ENCODE peak calls at places on chromosomes 5 and 9, in five cellular contexts. One of them, this sample, is unnamed.

GRCh38 chr5:150751096-150751891 is 7.5 kb downstream of the DCTN4 start:
- DNase-seq in GM03348: no peak
- DNase-seq in CD4-positive, CD25-positive, alpha-beta regulatory T cell: no peak
- DNase-seq in NCI-H510A treated with DMSO at 0.1 percent for 48 hours: no peak
- DNase-seq in NCI-H69: no peak
- DNase-seq in this sample: peak

GRCh38 chr5:148882332-148882731 is 55.9 kb downstream of the ADRB2 start:
- DNase-seq in NCI-H69: no peak
- DNase-seq in GM03348: no peak
- DNase-seq in CD4-positive, CD25-positive, alpha-beta regulatory T cell: no peak
- DNase-seq in NCI-H510A treated with DMSO at 0.1 percent for 48 hours: no peak
- DNase-seq in this sample: no peak

GRCh38 chr5:624118-624950 is 12.2 kb downstream of the CEP72 start:
- DNase-seq in CD4-positive, CD25-positive, alpha-beta regulatory T cell: no peak
- DNase-seq in NCI-H69: no peak
- DNase-seq in GM03348: no peak
- DNase-seq in NCI-H510A treated with DMSO at 0.1 percent for 48 hours: no peak
- DNase-seq in this sample: no peak

GRCh38 chr5:1437452-1437851 is 7.8 kb downstream of the SLC6A3 start:
- DNase-seq in NCI-H69: peak
- DNase-seq in GM03348: peak
- DNase-seq in CD4-positive, CD25-positive, alpha-beta regulatory T cell: no peak
- DNase-seq in NCI-H510A treated with DMSO at 0.1 percent for 48 hours: peak
- DNase-seq in this sample: no peak

GRCh38 chr5:174065528-174066189 is 20.2 kb downstream of the NSG2 start:
- DNase-seq in GM03348: no peak
- DNase-seq in NCI-H69: peak
- DNase-seq in CD4-positive, CD25-positive, alpha-beta regulatory T cell: no peak
- DNase-seq in NCI-H510A treated with DMSO at 0.1 percent for 48 hours: peak
- DNase-seq in this sample: no peak

GRCh38 chr5:176772271-176773210 is 37.8 kb upstream of the UNC5A start:
- DNase-seq in NCI-H510A treated with DMSO at 0.1 percent for 48 hours: no peak
- DNase-seq in NCI-H69: peak
- DNase-seq in CD4-positive, CD25-positive, alpha-beta regulatory T cell: no peak
- DNase-seq in GM03348: no peak
- DNase-seq in this sample: no peak

GRCh38 chr5:140145818-140146522 is 20.2 kb downstream of the IGIP start:
- DNase-seq in CD4-positive, CD25-positive, alpha-beta regulatory T cell: peak
- DNase-seq in NCI-H510A treated with DMSO at 0.1 percent for 48 hours: peak
- DNase-seq in GM03348: peak
- DNase-seq in NCI-H69: peak
- DNase-seq in this sample: peak

GRCh38 chr5:80399553-80400239 is 8.2 kb upstream of the ZFYVE16 start:
- DNase-seq in GM03348: peak
- DNase-seq in CD4-positive, CD25-positive, alpha-beta regulatory T cell: peak
- DNase-seq in NCI-H510A treated with DMSO at 0.1 percent for 48 hours: no peak
- DNase-seq in NCI-H69: no peak
- DNase-seq in this sample: peak

GRCh38 chr9:105887679-105888078 is 193.3 kb downstream of the TMEM38B start:
- DNase-seq in NCI-H69: peak
- DNase-seq in GM03348: no peak
- DNase-seq in NCI-H510A treated with DMSO at 0.1 percent for 48 hours: no peak
- DNase-seq in CD4-positive, CD25-positive, alpha-beta regulatory T cell: peak
- DNase-seq in this sample: no peak

GRCh38 chr5:170069512-170069911 is 36.2 kb upstream of the FOXI1 start:
- DNase-seq in CD4-positive, CD25-positive, alpha-beta regulatory T cell: no peak
- DNase-seq in NCI-H510A treated with DMSO at 0.1 percent for 48 hours: no peak
- DNase-seq in NCI-H69: no peak
- DNase-seq in GM03348: no peak
- DNase-seq in this sample: no peak

GRCh38 chr9:123338710-123339665 is 17.0 kb upstream of the CRB2 start:
- DNase-seq in GM03348: no peak
- DNase-seq in NCI-H510A treated with DMSO at 0.1 percent for 48 hours: no peak
- DNase-seq in NCI-H69: no peak
- DNase-seq in CD4-positive, CD25-positive, alpha-beta regulatory T cell: peak
- DNase-seq in this sample: no peak

GRCh38 chr5:73748510-73749410 is 122.8 kb downstream of the ARHGEF28 start:
- DNase-seq in NCI-H510A treated with DMSO at 0.1 percent for 48 hours: no peak
- DNase-seq in GM03348: peak
- DNase-seq in CD4-positive, CD25-positive, alpha-beta regulatory T cell: no peak
- DNase-seq in NCI-H69: peak
- DNase-seq in this sample: no peak

GRCh38 chr5:111116550-111116949 is 24.4 kb downstream of the WDR36 start:
- DNase-seq in NCI-H510A treated with DMSO at 0.1 percent for 48 hours: no peak
- DNase-seq in GM03348: no peak
- DNase-seq in CD4-positive, CD25-positive, alpha-beta regulatory T cell: no peak
- DNase-seq in NCI-H69: peak
- DNase-seq in this sample: no peak

GRCh38 chr9:82080265-82080664 is 91.7 kb downstream of the SPATA31D1 start:
- DNase-seq in CD4-positive, CD25-positive, alpha-beta regulatory T cell: no peak
- DNase-seq in NCI-H510A treated with DMSO at 0.1 percent for 48 hours: no peak
- DNase-seq in NCI-H69: no peak
- DNase-seq in GM03348: no peak
- DNase-seq in this sample: no peak